ENCODE peak calls at places on chromosomes 3 and 15, in four cellular contexts. D is endothelial cell of umbilical vein, W is fibroblast of lung, S is HCT116. A is an unnamed sample.

GRCh38 chr15:26028086-26028740 is 165.1 kb upstream of the ATP10A start:
- DNase-seq in D (no peak), W (peak; percentile 36), S (no peak), A (no peak)

GRCh38 chr3:131564812-131565211 is 62.0 kb upstream of the MRPL3 start:
- DNase-seq in S (no peak), D (no peak), W (no peak), A (no peak)

GRCh38 chr3:134361162-134361831 is 12.9 kb downstream of the AMOTL2 start:
- DNase-seq in W (no peak), D (no peak), S (no peak), A (no peak)

GRCh38 chr3:105686324-105686897 is 182.4 kb downstream of the CBLB start:
- DNase-seq in D (peak; percentile 24), S (peak; percentile 0), W (peak; percentile 26), A (peak; percentile 23)

GRCh38 chr3:136893848-136894443 is 31.9 kb downstream of the NCK1 start:
- DNase-seq in S (no peak), W (peak; percentile 82), D (peak; percentile 94), A (no peak)

GRCh38 chr15:73239564-73240208 is 129.1 kb downstream of the HCN4 start:
- DNase-seq in D (no peak), S (no peak), W (no peak), A (no peak)

GRCh38 chr15:41778503-41778902 is 4.2 kb downstream of the MAPKBP1 start:
- DNase-seq in W (no peak), S (no peak), D (peak; percentile 66), A (no peak)

GRCh38 chr15:68774120-68774519 is 46.6 kb downstream of the ANP32A start:
- DNase-seq in W (no peak), S (no peak), D (no peak), A (no peak)

GRCh38 chr3:178076718-178077117 is 459.5 kb upstream of the KCNMB2 start:
- DNase-seq in W (no peak), D (peak; percentile 78), S (no peak), A (peak; percentile 60)

GRCh38 chr3:42424911-42425310 is 14.5 kb upstream of the LYZL4 start:
- DNase-seq in S (no peak), D (no peak), W (no peak), A (no peak)

GRCh38 chr15:77768107-77768506 is 135.4 kb upstream of the LINGO1 start:
- DNase-seq in S (no peak), W (no peak), D (no peak), A (no peak)

GRCh38 chr3:60217156-60217911 is 1033.9 kb downstream of the FHIT start:
- DNase-seq in D (no peak), S (no peak), W (peak; percentile 36), A (no peak)

GRCh38 chr3:132432639-132433038 is 15.3 kb downstream of the DNAJC13 start:
- DNase-seq in W (peak; percentile 89), S (peak; percentile 34), D (peak; percentile 82), A (no peak)

GRCh38 chr3:13139471-13140065 is 66.3 kb upstream of the IQSEC1 start:
- DNase-seq in D (no peak), S (no peak), W (no peak), A (no peak)

GRCh38 chr3:13141991-13142412 is 68.8 kb upstream of the IQSEC1 start:
- DNase-seq in D (no peak), W (peak; percentile 43), S (no peak), A (peak; percentile 30)

GRCh38 chr3:13140596-13140995 is 67.4 kb upstream of the IQSEC1 start:
- DNase-seq in S (no peak), D (no peak), W (no peak), A (no peak)

GRCh38 chr3:13142552-13143380 is 69.5 kb upstream of the IQSEC1 start:
- DNase-seq in W (no peak), S (no peak), D (no peak), A (no peak)

GRCh38 chr3:13141183-13141582 is 68.0 kb upstream of the IQSEC1 start:
- DNase-seq in S (no peak), W (no peak), D (no peak), A (no peak)
- H4K20me1 ChIP-seq in S (no peaks in the 10 kb centered on the region), W (no peaks in the 10 kb centered on the region), D (no peaks in the 10 kb centered on the region), A (no peaks in the 10 kb centered on the region)

DNA sequence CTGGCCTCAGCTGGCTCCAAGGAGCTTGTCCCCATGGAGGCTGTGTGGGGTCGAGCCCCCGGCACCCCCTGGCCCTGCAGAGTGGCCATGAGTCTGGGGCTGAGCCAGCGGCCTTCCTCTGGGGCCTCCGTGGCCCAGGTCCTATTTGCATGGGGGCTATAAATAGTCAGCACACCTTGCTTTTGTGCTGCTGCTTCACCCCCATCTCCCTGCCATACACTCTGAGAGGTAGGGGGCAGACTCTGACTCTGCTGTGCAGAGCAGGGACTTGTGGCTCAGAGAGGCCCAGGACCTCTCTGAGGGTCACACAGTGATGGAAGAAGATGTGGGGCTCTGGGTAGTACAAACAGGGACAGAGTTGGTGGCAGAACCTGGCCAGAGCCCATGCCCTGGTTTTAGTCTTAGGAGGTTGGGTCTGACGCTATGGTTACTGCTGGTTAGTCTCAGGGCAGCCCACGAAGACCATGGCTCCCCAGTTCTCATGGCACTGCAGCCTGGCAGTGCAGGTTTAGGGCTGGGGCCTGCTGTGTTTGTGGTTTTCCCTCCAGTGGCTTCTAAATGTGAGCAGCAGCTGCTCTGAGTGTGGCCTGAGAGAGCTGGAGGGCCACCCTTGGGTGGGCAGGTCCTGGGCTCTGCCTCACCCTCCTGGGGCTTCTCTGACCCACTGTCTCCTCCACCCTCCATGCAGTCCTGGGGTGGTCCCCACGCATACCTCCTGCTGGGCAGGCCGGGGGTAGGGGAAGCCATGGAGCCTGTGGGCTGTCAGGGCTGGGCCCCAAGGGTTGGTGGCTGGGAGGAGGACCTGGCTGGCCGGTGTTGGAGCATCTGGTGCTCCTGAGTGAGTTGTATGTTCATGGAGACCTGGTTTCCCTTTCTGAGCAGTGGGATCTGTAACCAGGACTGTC is 13.6 kb downstream of the PRKCD start:
- DNase-seq in D (no peak), W (no peak), S (no peak), A (peak; percentile 51)
- H4K20me1 ChIP-seq in D (no peaks in the 10 kb centered on the region), W (no peaks in the 10 kb centered on the region), S (no peaks in the 10 kb centered on the region), A (no peaks in the 10 kb centered on the region)

GRCh38 chr3:12452361-12453330 is 31.6 kb upstream of the TSEN2 start:
- DNase-seq in S (no peak), W (no peak), D (no peak), A (no peak)
- H4K20me1 ChIP-seq in S (no peaks in the 10 kb centered on the region), W (no peaks in the 10 kb centered on the region), D (no peaks in the 10 kb centered on the region), A (no peaks in the 10 kb centered on the region)

GRCh38 chr15:67149859-67150824 is 84.7 kb downstream of the SMAD3 start:
- DNase-seq in D (peak; percentile 99), S (peak; percentile 96), W (peak; percentile 99), A (no peak)

GRCh38 chr15:67156426-67156825 is 91.0 kb downstream of the SMAD3 start:
- DNase-seq in W (no peak), S (no peak), D (no peak), A (no peak)

GRCh38 chr15:67149068-67149841 is 83.9 kb downstream of the SMAD3 start:
- DNase-seq in S (no peak), W (no peak), D (no peak), A (no peak)

GRCh38 chr15:67154249-67154648 is 88.8 kb downstream of the SMAD3 start:
- DNase-seq in S (no peak), W (no peak), D (no peak), A (no peak)

GRCh38 chr15:67152429-67152828 is 87.0 kb downstream of the SMAD3 start:
- DNase-seq in W (no peak), D (no peak), S (no peak), A (no peak)
- H4K20me1 ChIP-seq in W (no peaks in the 10 kb centered on the region), D (no peaks in the 10 kb centered on the region), S (no peaks in the 10 kb centered on the region), A (no peaks in the 10 kb centered on the region)

DNA sequence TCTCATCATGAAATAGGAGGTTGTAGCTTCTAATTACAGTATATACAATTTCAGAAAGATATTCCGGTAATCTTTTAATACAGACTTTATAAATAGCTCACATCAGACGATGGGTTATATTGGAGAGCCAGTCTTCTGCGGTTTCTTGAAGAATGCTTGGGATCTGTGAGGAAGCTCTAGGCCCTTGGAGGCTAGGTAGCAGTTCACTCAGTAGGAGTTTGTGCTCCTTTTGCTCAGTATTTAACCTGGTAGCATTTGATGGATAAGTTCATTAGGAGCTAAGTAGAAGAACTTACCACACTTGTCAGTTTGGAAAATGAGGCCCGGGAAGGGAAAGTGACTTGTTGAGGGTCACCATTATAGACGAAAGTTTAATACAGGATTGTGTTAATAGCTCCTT is 2.8 kb downstream of the FNDC3B start:
- DNase-seq in D (peak; percentile 47), S (no peak), W (peak; percentile 40), A (no peak)
- H4K20me1 ChIP-seq in D (peaks cover 8% of the 10 kb centered on the region), S (no peaks in the 10 kb centered on the region), W (peaks cover 4% of the 10 kb centered on the region), A (peaks cover 31% of the 10 kb centered on the region)

GRCh38 chr3:66470285-66470684 is 30.5 kb downstream of the LRIG1 start:
- DNase-seq in D (no peak), S (no peak), W (no peak), A (no peak)
- H4K20me1 ChIP-seq in D (no peaks in the 10 kb centered on the region), S (no peaks in the 10 kb centered on the region), W (no peaks in the 10 kb centered on the region), A (no peaks in the 10 kb centered on the region)

GRCh38 chr3:53495091-53495517 is 693 bp downstream of the CACNA1D start:
- DNase-seq in D (no peak), W (no peak), S (no peak), A (no peak)

GRCh38 chr3:53498993-53499641 is 4.7 kb downstream of the CACNA1D start:
- DNase-seq in S (no peak), W (no peak), D (no peak), A (no peak)

GRCh38 chr3:53493997-53494791 is at the start of gene CACNA1D:
- DNase-seq in W (peak; percentile 11), D (no peak), S (peak; percentile 23), A (peak; percentile 61)

GRCh38 chr3:53495518-53496501 is 1.4 kb downstream of the CACNA1D start:
- DNase-seq in W (no peak), D (no peak), S (no peak), A (no peak)

DNA sequence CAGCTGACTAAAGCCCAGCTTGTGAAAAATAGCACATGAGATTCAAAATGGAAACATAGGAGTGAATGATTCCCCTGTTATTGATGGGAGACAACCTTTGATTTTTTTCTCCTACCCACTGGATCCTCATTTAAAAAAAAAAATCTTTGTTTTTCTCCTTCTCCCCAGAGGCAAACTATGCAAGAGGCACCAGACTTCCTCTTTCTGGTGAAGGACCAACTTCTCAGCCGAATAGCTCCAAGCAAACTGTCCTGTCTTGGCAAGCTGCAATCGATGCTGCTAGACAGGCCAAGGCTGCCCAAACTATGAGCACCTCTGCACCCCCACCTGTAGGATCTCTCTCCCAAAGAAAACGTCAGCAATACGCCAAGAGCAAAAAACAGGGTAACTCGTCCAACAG is 2.6 kb downstream of the CACNA1D start:
- DNase-seq in D (no peak), S (no peak), W (no peak), A (no peak)
- H4K20me1 ChIP-seq in D (no peaks in the 10 kb centered on the region), S (no peaks in the 10 kb centered on the region), W (no peaks in the 10 kb centered on the region), A (no peaks in the 10 kb centered on the region)